ENCODE peak calls at places on chromosome 1, in eight cellular contexts. Q is GM23338, W is lung, K is hepatocyte, H is tibial nerve, N is cardiac fibroblast, Y is Panc1, G is astrocyte of the spinal cord. L is an unnamed sample.
A peak's percentile ranks its signal among the peaks of the same experiment; 100 is the strongest.

GRCh38 chr1:87137342-87137739 is 191.3 kb upstream of the LMO4 start:
- DNase-seq in Y (no peak), K (no peak), W (no peak), Q (no peak), G (no peak), H (no peak), N (no peak), L (no peak)

GRCh38 chr1:215594640-215595039 is 27.5 kb downstream of the KCTD3 start:
- DNase-seq in H (no peak), N (peak; percentile 22), Q (no peak), Y (no peak), K (no peak), G (peak; percentile 26), W (no peak), L (no peak)

GRCh38 chr1:116232989-116233514 is 121.9 kb downstream of the MAB21L3 start:
- DNase-seq in K (peak; percentile 41), Q (no peak), N (no peak), G (no peak), Y (no peak), H (no peak), W (no peak), L (no peak)

GRCh38 chr1:163585796-163586195 is 264.0 kb downstream of the NUF2 start:
- DNase-seq in G (no peak), Q (no peak), N (no peak), Y (no peak), H (no peak), K (no peak), W (no peak), L (no peak)

GRCh38 chr1:116738673-116739370 is 15.4 kb upstream of the CD2 start:
- DNase-seq in Q (no peak), H (no peak), W (no peak), K (no peak), N (no peak), G (no peak), Y (no peak), L (no peak)

GRCh38 chr1:101280049-101280448 is 43.2 kb downstream of the S1PR1 start:
- DNase-seq in H (no peak), W (no peak), Y (no peak), Q (no peak), N (no peak), K (no peak), G (no peak), L (no peak)

GRCh38 chr1:11857164-11857853 is 1.4 kb downstream of the NPPB start:
- DNase-seq in K (no peak), G (no peak), Q (no peak), N (no peak), W (no peak), H (no peak), Y (no peak), L (no peak)

GRCh38 chr1:194535369-194535768 is 1349.0 kb upstream of the B3GALT2 start:
- DNase-seq in N (no peak), G (no peak), W (no peak), K (peak; percentile 16), H (no peak), Y (no peak), Q (peak; percentile 40), L (no peak)

GRCh38 chr1:119903443-119903835 is 7.1 kb upstream of the ADAM30 start:
- DNase-seq in W (no peak), Q (no peak), H (no peak), K (no peak), G (no peak), N (no peak), Y (no peak), L (no peak)

GRCh38 chr1:230509281-230509977 is 83.3 kb upstream of the PGBD5 start:
- DNase-seq in H (no peak), N (peak; percentile 94), Y (no peak), Q (no peak), W (no peak), G (peak; percentile 85), K (peak; percentile 30), L (no peak)

GRCh38 chr1:198641506-198641905 is 2.7 kb downstream of the PTPRC start:
- DNase-seq in Q (no peak), K (no peak), N (peak; percentile 32), Y (no peak), G (no peak), W (no peak), H (no peak), L (no peak)

GRCh38 chr1:47183308-47184089 is 6.3 kb downstream of the PDZK1IP1 start:
- DNase-seq in H (no peak), G (no peak), N (no peak), Q (no peak), Y (no peak), K (no peak), W (no peak), L (no peak)

GRCh38 chr1:38125837-38126520 is 79.4 kb upstream of the POU3F1 start:
- DNase-seq in Q (no peak), N (no peak), K (no peak), Y (no peak), G (no peak), W (no peak), H (no peak), L (no peak)

GRCh38 chr1:229832695-229833094 is 206.6 kb downstream of the URB2 start:
- DNase-seq in Q (no peak), G (no peak), H (no peak), N (no peak), W (no peak), Y (no peak), K (peak; percentile 20), L (no peak)

GRCh38 chr1:240611619-240612490 is at the start of gene GREM2:
- DNase-seq in K (peak; percentile 74), W (peak; percentile 34), Q (peak; percentile 82), H (no peak), G (peak; percentile 93), Y (no peak), N (peak; percentile 45), L (no peak)

GRCh38 chr1:44655609-44656008 is 18.7 kb downstream of the TMEM53 start:
- DNase-seq in Q (peak; percentile 76), H (no peak), W (no peak), G (no peak), K (no peak), N (peak; percentile 20), Y (no peak), L (no peak)

GRCh38 chr1:184545601-184546000 is 158.8 kb downstream of the C1orf21 start:
- DNase-seq in G (peak; percentile 7), K (no peak), N (peak; percentile 15), W (no peak), H (no peak), Q (no peak), Y (no peak), L (no peak)

GRCh38 chr1:234722904-234723588 is 113.1 kb upstream of the IRF2BP2 start:
- DNase-seq in Q (no peak), K (peak; percentile 81), W (peak; percentile 64), Y (no peak), G (peak; percentile 94), N (peak; percentile 97), H (peak; percentile 54), L (peak; percentile 91)

GRCh38 chr1:236851871-236852270 is 56.8 kb downstream of the MTR start:
- DNase-seq in Y (no peak), G (no peak), Q (no peak), K (no peak), N (peak; percentile 17), W (no peak), H (no peak), L (no peak)

GRCh38 chr1:63774617-63775417 is 1.0 kb downstream of the ROR1 start:
- DNase-seq in H (peak; percentile 18), W (peak; percentile 49), K (peak; percentile 62), Q (peak; percentile 87), N (peak; percentile 65), Y (no peak), G (peak; percentile 56), L (peak; percentile 82)

GRCh38 chr1:183185941-183186490 is at the start of gene LAMC2:
- DNase-seq in Q (peak; percentile 93), Y (no peak), N (peak; percentile 72), K (peak; percentile 93), H (no peak), G (peak; percentile 48), W (peak; percentile 73), L (no peak)
- TF ChIP-seq CTCF in Q (peak; percentile 52), Y (peak; percentile 21), N (no peak), K (peak; percentile 57), H (no peak), G (peak; percentile 55), W (no peak), L (no peak)

GRCh38 chr1:7826363-7826762 is 26.5 kb downstream of the UTS2 start:
- DNase-seq in Q (no peak), G (no peak), K (no peak), W (no peak), Y (no peak), N (no peak), H (no peak), L (no peak)
- H3K4me3 ChIP-seq in Q (no peak overlapping the region), G (no peak overlapping the region), K (no peak overlapping the region), W (no peak overlapping the region), Y (no peak overlapping the region), N (no peak overlapping the region), H (peak overlapping the region; percentile 33), L (no peak overlapping the region)

GRCh38 chr1:1239624-1240347 is 6.7 kb downstream of the C1QTNF12 start:
- DNase-seq in Y (no peak), G (no peak), N (no peak), K (no peak), H (no peak), W (no peak), Q (no peak), L (no peak)
- TF ChIP-seq CTCF in Y (no peak), G (no peak), N (no peak), K (no peak), H (no peak), W (no peak), Q (no peak), L (no peak)

DNA sequence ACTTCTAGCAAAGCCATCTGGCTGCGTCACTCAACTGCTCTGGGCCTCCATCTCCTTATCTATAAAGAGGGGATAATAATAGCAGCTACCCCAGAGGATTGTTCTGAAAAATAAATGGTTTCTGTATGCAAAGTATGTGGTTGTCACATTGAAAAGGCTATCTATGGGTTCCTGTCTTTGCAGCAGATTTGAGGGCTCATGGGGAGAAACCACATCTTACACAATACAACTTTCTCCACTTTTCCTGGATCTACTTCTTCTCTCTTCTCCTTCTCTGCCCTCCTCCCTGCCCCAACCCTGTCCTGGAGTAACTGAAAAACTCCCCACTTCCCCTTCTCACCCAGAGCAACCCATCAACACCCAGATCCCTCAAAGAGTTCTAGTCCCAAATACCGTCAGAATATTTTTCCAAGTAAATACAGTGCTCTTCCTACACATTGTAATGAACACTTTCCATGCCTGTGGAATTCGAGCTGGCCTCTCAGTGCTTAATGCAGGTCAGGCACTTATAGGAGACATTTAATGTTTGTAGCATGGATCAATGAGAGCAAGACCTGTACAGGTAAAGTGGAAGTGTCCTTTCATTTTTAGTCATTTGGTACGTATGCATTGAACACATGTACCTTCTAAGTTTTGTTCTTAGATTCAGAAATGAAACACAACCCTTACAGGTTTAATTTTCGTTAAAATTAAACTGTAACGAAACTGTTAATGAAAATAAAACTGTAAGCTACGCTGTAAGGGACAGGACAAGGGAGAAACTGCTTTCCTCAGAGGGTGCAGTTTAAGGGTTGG is 131.9 kb downstream of the AK5 start:
- DNase-seq in G (no peak), N (no peak), Y (no peak), K (no peak), H (no peak), Q (no peak), W (no peak), L (no peak)
- H3K4me3 ChIP-seq in G (no peak overlapping the region), N (no peak overlapping the region), Y (no peak overlapping the region), K (no peak overlapping the region), H (no peak overlapping the region), Q (no peak overlapping the region), W (no peak overlapping the region), L (no peak overlapping the region)

L was measured in coronary artery.